ENCODE peak calls at places on chromosomes 13 and 19, in ten cellular contexts. E is mammary epithelial cell, U is astrocyte, L is foreskin keratinocyte, O is pancreas, Y is tibial nerve, C is prostate gland, M is right lobe of liver, I is gastrocnemius medialis, F is body of pancreas. X is an unnamed sample.
A peak's percentile ranks its signal among the peaks of the same experiment; 100 is the strongest.

GRCh38 chr13:105773887-105774538 is 761.4 kb downstream of the EFNB2 start:
- DNase-seq in O (no peak), E (no peak), L (peak; percentile 67), C (no peak), F (no peak), I (no peak), U (peak; percentile 96), Y (no peak), M (no peak), X (no peak)

GRCh38 chr19:15911599-15912237 is 13.8 kb upstream of the CYP4F2 start:
- DNase-seq in M (no peak), O (peak; percentile 60), L (no peak), C (peak; percentile 35), Y (no peak), E (no peak), U (no peak), F (peak; percentile 16), I (no peak), X (no peak)

GRCh38 chr13:113129921-113130750 is 7.5 kb downstream of the F10 start:
- DNase-seq in L (no peak), U (no peak), C (no peak), O (no peak), I (no peak), F (no peak), Y (no peak), E (no peak), M (no peak), X (no peak)

GRCh38 chr19:4191044-4191443 is 8.6 kb downstream of the ANKRD24 start:
- DNase-seq in F (no peak), C (no peak), E (no peak), O (no peak), U (no peak), M (no peak), I (no peak), L (no peak), Y (no peak), X (no peak)

GRCh38 chr19:5914358-5914774 is 312 bp downstream of the CAPS start:
- DNase-seq in Y (no peak), F (no peak), O (no peak), I (no peak), E (no peak), C (no peak), L (no peak), U (no peak), M (no peak), X (no peak)

GRCh38 chr19:17873661-17874422 is 2.1 kb downstream of the SLC5A5 start:
- DNase-seq in U (no peak), L (no peak), I (no peak), E (peak; percentile 37), F (no peak), M (no peak), O (no peak), Y (no peak), C (no peak), X (no peak)

GRCh38 chr13:53150568-53150967 is 122.0 kb downstream of the OLFM4 start:
- DNase-seq in E (no peak), U (no peak), Y (no peak), O (no peak), F (peak; percentile 57), L (no peak), M (no peak), C (no peak), I (no peak), X (no peak)

GRCh38 chr13:29369060-29369743 is 226.3 kb downstream of the SLC7A1 start:
- DNase-seq in E (peak; percentile 25), U (peak; percentile 16), M (no peak), O (no peak), L (no peak), F (no peak), Y (no peak), C (peak; percentile 9), I (no peak), X (no peak)

GRCh38 chr13:101474419-101474957 is 22.0 kb downstream of the ITGBL1 start:
- DNase-seq in Y (no peak), C (no peak), F (no peak), L (no peak), O (no peak), U (peak; percentile 90), M (no peak), I (no peak), E (no peak), X (peak; percentile 75)

GRCh38 chr13:25965596-25965995 is 86.2 kb downstream of the SHISA2 start:
- DNase-seq in Y (no peak), E (no peak), F (no peak), I (no peak), M (no peak), C (no peak), U (no peak), O (no peak), L (no peak), X (no peak)

GRCh38 chr19:50358483-50359431 is 6.7 kb downstream of the NAPSA start:
- DNase-seq in M (peak; percentile 77), O (peak; percentile 91), E (no peak), L (no peak), Y (no peak), F (peak; percentile 67), I (no peak), C (no peak), U (no peak), X (peak; percentile 78)

GRCh38 chr19:35759697-35760096 is 1.7 kb downstream of the PROSER3 start:
- DNase-seq in Y (no peak), F (no peak), E (no peak), U (no peak), O (no peak), M (no peak), L (no peak), I (no peak), C (no peak), X (no peak)

GRCh38 chr19:34282611-34283519 is 28.5 kb downstream of the GARRE1 start:
- DNase-seq in F (no peak), U (no peak), I (no peak), O (no peak), E (peak; percentile 49), C (peak; percentile 65), Y (no peak), M (no peak), L (no peak), X (no peak)

GRCh38 chr19:3585301-3586123 is at the start of gene GIPC3:
- DNase-seq in I (no peak), Y (no peak), O (no peak), C (no peak), F (no peak), E (no peak), L (no peak), U (no peak), M (no peak), X (no peak)

DNA sequence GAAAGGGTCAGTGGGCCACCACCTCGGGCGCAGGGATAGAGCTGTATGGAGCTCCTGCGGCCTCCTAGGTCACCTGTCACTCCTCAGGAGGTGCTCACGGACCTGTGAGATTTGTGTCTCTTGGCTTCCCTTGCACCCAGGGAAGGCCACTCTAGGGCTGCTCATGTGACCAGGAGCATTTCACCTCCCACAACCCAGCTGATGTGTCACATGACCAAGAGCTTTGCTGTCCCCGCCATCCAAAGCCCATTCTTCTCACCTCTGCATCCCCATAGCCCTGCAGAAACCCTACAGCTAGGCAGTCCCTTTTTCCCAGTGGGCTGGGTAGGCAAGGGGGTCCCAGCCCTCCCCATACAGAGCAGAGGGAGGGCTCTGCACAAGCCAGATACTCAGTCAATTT is 51.2 kb downstream of the TSHZ3 start:
- DNase-seq in I (no peak), M (no peak), L (no peak), U (no peak), E (no peak), O (peak; percentile 11), F (no peak), Y (no peak), C (no peak), X (no peak)
- H3K27ac ChIP-seq in I (no peak overlapping the region), M (no peak overlapping the region), L (no peak overlapping the region), U (no peak overlapping the region), E (no peak overlapping the region), O (no peak overlapping the region), F (no peak overlapping the region), Y (no peak overlapping the region), C (no peak overlapping the region), X (no peak overlapping the region)

GRCh38 chr13:99266827-99267226 is 8.6 kb upstream of the GPR18 start:
- DNase-seq in Y (no peak), E (no peak), U (no peak), M (no peak), I (no peak), F (no peak), C (no peak), L (no peak), O (no peak), X (no peak)

GRCh38 chr13:99269627-99270252 is 11.6 kb upstream of the GPR18 start:
- DNase-seq in O (no peak), M (no peak), U (peak; percentile 41), F (no peak), L (no peak), C (no peak), E (peak; percentile 35), I (no peak), Y (no peak), X (no peak)

GRCh38 chr13:99268822-99269221 is 10.6 kb upstream of the GPR18 start:
- DNase-seq in F (no peak), I (no peak), U (no peak), Y (no peak), O (no peak), E (no peak), L (no peak), C (no peak), M (no peak), X (no peak)

GRCh38 chr13:99265823-99266426 is 7.7 kb upstream of the GPR18 start:
- DNase-seq in O (no peak), Y (no peak), F (no peak), E (peak; percentile 26), C (no peak), I (no peak), L (no peak), U (peak; percentile 27), M (no peak), X (no peak)

DNA sequence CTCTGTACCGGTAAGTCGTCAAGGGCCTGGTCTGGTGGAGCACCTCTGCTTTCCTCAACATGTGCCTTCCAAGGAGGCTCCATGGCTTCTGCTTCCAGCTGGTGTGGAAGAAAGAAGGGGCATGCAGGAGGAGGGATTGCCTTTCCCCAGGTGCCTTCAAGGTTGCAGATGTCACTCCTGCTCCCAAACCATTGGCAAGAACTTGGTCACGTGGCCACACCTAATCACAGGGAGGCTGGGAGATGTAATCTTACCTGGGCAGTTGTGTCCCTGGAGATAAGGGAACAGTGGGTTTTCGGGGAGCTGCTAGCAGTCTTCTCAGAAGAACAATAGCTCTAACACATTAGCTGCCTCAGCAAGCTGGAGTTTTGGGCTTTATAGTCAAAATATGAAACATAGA is 9.7 kb upstream of the GPR18 start:
- DNase-seq in F (no peak), M (no peak), Y (no peak), L (no peak), U (no peak), C (no peak), O (no peak), E (no peak), I (no peak), X (no peak)
- H3K4me1 ChIP-seq in F (no peaks in the 10 kb centered on the region), M (peaks cover 4% of the 10 kb centered on the region), Y (peaks cover 13% of the 10 kb centered on the region), L (no peaks in the 10 kb centered on the region), U (no peaks in the 10 kb centered on the region), C (no peaks in the 10 kb centered on the region), O (no peaks in the 10 kb centered on the region), E (no peaks in the 10 kb centered on the region), I (peaks cover 38% of the 10 kb centered on the region), X (no peaks in the 10 kb centered on the region)

GRCh38 chr19:41480336-41480735 is 37.4 kb downstream of the ERICH4 start:
- DNase-seq in I (no peak), L (no peak), U (no peak), C (no peak), F (no peak), M (no peak), Y (no peak), O (no peak), E (no peak), X (no peak)
- H3K27me3 ChIP-seq in I (no peaks in the 10 kb centered on the region), L (no peaks in the 10 kb centered on the region), U (no peaks in the 10 kb centered on the region), C (no peaks in the 10 kb centered on the region), F (no peaks in the 10 kb centered on the region), M (no peaks in the 10 kb centered on the region), Y (no peaks in the 10 kb centered on the region), O (no peaks in the 10 kb centered on the region), E (no peaks in the 10 kb centered on the region), X (no peaks in the 10 kb centered on the region)

GRCh38 chr19:53978975-53979801 is 12.2 kb upstream of the CACNG6 start:
- DNase-seq in E (no peak), C (no peak), F (no peak), I (no peak), M (no peak), O (no peak), L (no peak), U (no peak), Y (no peak), X (no peak)
- H3K27ac ChIP-seq in E (no peak overlapping the region), C (no peak overlapping the region), F (no peak overlapping the region), I (no peak overlapping the region), M (no peak overlapping the region), O (no peak overlapping the region), L (no peak overlapping the region), U (no peak overlapping the region), Y (no peak overlapping the region), X (no peak overlapping the region)